ENCODE peak calls at places on chromosomes 12 and 14, in seven cellular contexts. One of them, this sample, is unnamed.

GRCh38 chr14:70361893-70362292 is 2.4 kb upstream of the COX16 start:
- DNase-seq in RWPE1: no peak
- DNase-seq in AG09309: no peak
- DNase-seq in HFF-Myc: no peak
- DNase-seq in transverse colon: no peak
- DNase-seq in GM13976: no peak
- DNase-seq in nephron progenitor cell: no peak
- DNase-seq in this sample: no peak

GRCh38 chr14:32657081-32657480 is 281.6 kb upstream of the NPAS3 start:
- DNase-seq in RWPE1: peak; percentile 14
- DNase-seq in transverse colon: peak; percentile 14
- DNase-seq in GM13976: no peak
- DNase-seq in nephron progenitor cell: no peak
- DNase-seq in HFF-Myc: no peak
- DNase-seq in AG09309: peak; percentile 57
- DNase-seq in this sample: no peak

GRCh38 chr12:11431486-11431885 is 36.1 kb upstream of the PRB2 start:
- DNase-seq in AG09309: no peak
- DNase-seq in RWPE1: no peak
- DNase-seq in transverse colon: no peak
- DNase-seq in GM13976: no peak
- DNase-seq in nephron progenitor cell: no peak
- DNase-seq in HFF-Myc: no peak
- DNase-seq in this sample: no peak

GRCh38 chr14:61615743-61616523 is 79.4 kb upstream of the HIF1A start:
- DNase-seq in AG09309: no peak
- DNase-seq in transverse colon: no peak
- DNase-seq in nephron progenitor cell: no peak
- DNase-seq in GM13976: no peak
- DNase-seq in RWPE1: no peak
- DNase-seq in HFF-Myc: no peak
- DNase-seq in this sample: no peak

GRCh38 chr14:58817846-58818245 is 180.1 kb downstream of the DACT1 start:
- DNase-seq in nephron progenitor cell: no peak
- DNase-seq in AG09309: no peak
- DNase-seq in transverse colon: no peak
- DNase-seq in RWPE1: no peak
- DNase-seq in HFF-Myc: no peak
- DNase-seq in GM13976: no peak
- DNase-seq in this sample: no peak

GRCh38 chr12:87270894-87271293 is 758.3 kb downstream of the C12orf50 start:
- DNase-seq in HFF-Myc: no peak
- DNase-seq in AG09309: no peak
- DNase-seq in GM13976: no peak
- DNase-seq in nephron progenitor cell: no peak
- DNase-seq in transverse colon: no peak
- DNase-seq in RWPE1: no peak
- DNase-seq in this sample: no peak

GRCh38 chr14:67359319-67359774 is 257 bp downstream of the ATP6V1D start:
- DNase-seq in HFF-Myc: no peak
- DNase-seq in nephron progenitor cell: peak; percentile 44
- DNase-seq in transverse colon: peak; percentile 24
- DNase-seq in RWPE1: peak; percentile 71
- DNase-seq in AG09309: no peak
- DNase-seq in GM13976: no peak
- DNase-seq in this sample: no peak

GRCh38 chr12:108367436-108367835 is 28.3 kb upstream of the CMKLR1 start:
- DNase-seq in AG09309: peak; percentile 86
- DNase-seq in RWPE1: no peak
- DNase-seq in GM13976: no peak
- DNase-seq in nephron progenitor cell: no peak
- DNase-seq in transverse colon: no peak
- DNase-seq in HFF-Myc: no peak
- DNase-seq in this sample: no peak

GRCh38 chr12:58067610-58068387 is 126.4 kb downstream of the ATP23 start:
- DNase-seq in RWPE1: peak; percentile 82
- DNase-seq in AG09309: peak; percentile 70
- DNase-seq in transverse colon: no peak
- DNase-seq in nephron progenitor cell: no peak
- DNase-seq in GM13976: no peak
- DNase-seq in HFF-Myc: peak; percentile 70
- DNase-seq in this sample: no peak

GRCh38 chr14:85607571-85608219 is 77.8 kb downstream of the FLRT2 start:
- DNase-seq in nephron progenitor cell: no peak
- DNase-seq in RWPE1: peak; percentile 75
- DNase-seq in AG09309: peak; percentile 90
- DNase-seq in HFF-Myc: peak; percentile 33
- DNase-seq in GM13976: no peak
- DNase-seq in transverse colon: no peak
- DNase-seq in this sample: no peak

GRCh38 chr12:5746496-5746895 is 198.6 kb downstream of the ANO2 start:
- DNase-seq in HFF-Myc: no peak
- DNase-seq in RWPE1: no peak
- DNase-seq in GM13976: no peak
- DNase-seq in nephron progenitor cell: no peak
- DNase-seq in AG09309: no peak
- DNase-seq in transverse colon: no peak
- DNase-seq in this sample: no peak

GRCh38 chr12:646303-647038 is 16.8 kb downstream of the NINJ2 start:
- DNase-seq in GM13976: no peak
- DNase-seq in transverse colon: no peak
- DNase-seq in HFF-Myc: no peak
- DNase-seq in AG09309: no peak
- DNase-seq in RWPE1: no peak
- DNase-seq in nephron progenitor cell: no peak
- DNase-seq in this sample: no peak

GRCh38 chr14:71362920-71363584 is 455.8 kb downstream of the PCNX1 start:
- DNase-seq in AG09309: no peak
- DNase-seq in RWPE1: no peak
- DNase-seq in transverse colon: no peak
- DNase-seq in HFF-Myc: no peak
- DNase-seq in GM13976: no peak
- DNase-seq in nephron progenitor cell: no peak
- DNase-seq in this sample: no peak

DNA sequence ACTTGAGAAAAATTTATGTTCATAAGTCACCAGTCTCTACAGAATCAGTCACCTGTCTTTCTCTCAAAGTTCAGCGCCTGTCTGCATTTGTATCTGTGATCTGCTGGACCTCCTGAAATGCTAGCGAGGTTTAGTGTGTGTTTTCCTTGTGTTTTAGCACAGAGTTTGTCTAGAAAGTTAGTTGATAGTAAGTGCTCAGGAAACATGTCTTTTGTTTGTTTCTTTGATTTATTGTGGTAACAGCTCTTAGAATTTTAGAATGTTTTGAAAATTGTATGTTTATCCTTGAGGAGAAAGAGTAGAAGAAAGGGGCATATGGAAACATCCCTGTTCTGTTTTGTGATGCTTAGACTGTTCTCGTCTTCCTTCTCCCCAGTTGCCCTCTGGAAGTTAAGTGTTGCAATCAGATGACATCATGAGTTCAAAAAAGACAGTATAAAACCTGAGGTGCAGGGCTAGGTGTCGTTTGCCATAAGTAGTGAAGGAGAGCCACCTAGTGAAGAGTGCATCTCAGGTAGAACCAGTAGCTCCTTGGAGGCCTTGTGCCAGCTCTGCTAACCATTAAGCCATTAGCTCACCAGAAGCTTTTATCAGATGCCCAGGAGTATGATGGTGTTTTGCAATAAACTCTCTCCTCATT is 44.8 kb downstream of the FBXW8 start:
- DNase-seq in nephron progenitor cell: no peak
- DNase-seq in GM13976: peak; percentile 25
- DNase-seq in RWPE1: peak; percentile 75
- DNase-seq in transverse colon: peak; percentile 34
- DNase-seq in AG09309: no peak
- DNase-seq in HFF-Myc: no peak
- DNase-seq in this sample: peak; percentile 28
- TF ChIP-seq CTCF in nephron progenitor cell: no peak
- TF ChIP-seq CTCF in GM13976: no peak
- TF ChIP-seq CTCF in RWPE1: no peak
- TF ChIP-seq CTCF in transverse colon: no peak
- TF ChIP-seq CTCF in AG09309: no peak
- TF ChIP-seq CTCF in HFF-Myc: no peak
- TF ChIP-seq CTCF in this sample: peak; percentile 19

GRCh38 chr12:8572507-8572906 is 31.8 kb upstream of the CLEC4E start:
- DNase-seq in GM13976: no peak
- DNase-seq in nephron progenitor cell: no peak
- DNase-seq in HFF-Myc: no peak
- DNase-seq in transverse colon: no peak
- DNase-seq in RWPE1: no peak
- DNase-seq in AG09309: no peak
- DNase-seq in this sample: no peak

GRCh38 chr12:8581098-8581784 is 31.4 kb downstream of the AICDA start:
- DNase-seq in GM13976: no peak
- DNase-seq in HFF-Myc: no peak
- DNase-seq in transverse colon: no peak
- DNase-seq in AG09309: no peak
- DNase-seq in nephron progenitor cell: no peak
- DNase-seq in RWPE1: no peak
- DNase-seq in this sample: no peak

DNA sequence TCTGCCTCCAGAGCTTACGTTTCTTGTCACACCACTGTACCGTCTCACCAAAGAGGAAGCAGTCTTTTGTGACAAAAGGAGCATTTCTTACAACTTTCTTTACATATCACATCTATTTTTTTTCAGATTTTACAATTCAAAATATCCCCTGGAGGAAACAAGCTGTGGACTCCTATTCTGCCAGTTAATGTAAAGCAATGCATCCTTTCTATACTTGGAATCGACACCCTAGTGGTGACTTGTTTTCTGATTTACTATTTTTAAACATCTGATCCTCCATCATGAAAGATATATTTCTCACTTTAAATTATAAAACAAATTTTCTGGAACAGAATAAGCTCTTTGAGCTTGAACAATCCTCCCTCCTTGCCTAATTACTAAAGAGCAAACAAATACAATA is 34.8 kb downstream of the AICDA start:
- DNase-seq in nephron progenitor cell: no peak
- DNase-seq in HFF-Myc: no peak
- DNase-seq in GM13976: no peak
- DNase-seq in AG09309: no peak
- DNase-seq in transverse colon: no peak
- DNase-seq in RWPE1: no peak
- DNase-seq in this sample: no peak
- TF ChIP-seq CTCF in nephron progenitor cell: no peak
- TF ChIP-seq CTCF in HFF-Myc: no peak
- TF ChIP-seq CTCF in GM13976: no peak
- TF ChIP-seq CTCF in AG09309: no peak
- TF ChIP-seq CTCF in transverse colon: no peak
- TF ChIP-seq CTCF in RWPE1: no peak
- TF ChIP-seq CTCF in this sample: no peak

GRCh38 chr12:132364348-132364902 is 35.0 kb upstream of the GALNT9 start:
- DNase-seq in AG09309: no peak
- DNase-seq in HFF-Myc: no peak
- DNase-seq in RWPE1: no peak
- DNase-seq in transverse colon: no peak
- DNase-seq in nephron progenitor cell: no peak
- DNase-seq in GM13976: no peak
- DNase-seq in this sample: no peak

GRCh38 chr12:132367852-132368251 is 38.5 kb upstream of the GALNT9 start:
- DNase-seq in transverse colon: no peak
- DNase-seq in AG09309: no peak
- DNase-seq in HFF-Myc: no peak
- DNase-seq in GM13976: no peak
- DNase-seq in nephron progenitor cell: no peak
- DNase-seq in RWPE1: no peak
- DNase-seq in this sample: no peak

GRCh38 chr12:132366341-132366861 is 37.0 kb upstream of the GALNT9 start:
- DNase-seq in AG09309: no peak
- DNase-seq in nephron progenitor cell: peak; percentile 75
- DNase-seq in transverse colon: no peak
- DNase-seq in GM13976: no peak
- DNase-seq in RWPE1: no peak
- DNase-seq in HFF-Myc: no peak
- DNase-seq in this sample: no peak

GRCh38 chr12:132365226-132365625 is 35.8 kb upstream of the GALNT9 start:
- DNase-seq in GM13976: no peak
- DNase-seq in AG09309: no peak
- DNase-seq in HFF-Myc: no peak
- DNase-seq in transverse colon: no peak
- DNase-seq in RWPE1: no peak
- DNase-seq in nephron progenitor cell: no peak
- DNase-seq in this sample: no peak

GRCh38 chr12:132367401-132367851 is 38.0 kb upstream of the GALNT9 start:
- DNase-seq in nephron progenitor cell: no peak
- DNase-seq in RWPE1: no peak
- DNase-seq in AG09309: no peak
- DNase-seq in GM13976: no peak
- DNase-seq in HFF-Myc: no peak
- DNase-seq in transverse colon: no peak
- DNase-seq in this sample: no peak
- TF ChIP-seq CTCF in nephron progenitor cell: no peak
- TF ChIP-seq CTCF in RWPE1: no peak
- TF ChIP-seq CTCF in AG09309: no peak
- TF ChIP-seq CTCF in GM13976: no peak
- TF ChIP-seq CTCF in HFF-Myc: no peak
- TF ChIP-seq CTCF in transverse colon: no peak
- TF ChIP-seq CTCF in this sample: no peak

DNA sequence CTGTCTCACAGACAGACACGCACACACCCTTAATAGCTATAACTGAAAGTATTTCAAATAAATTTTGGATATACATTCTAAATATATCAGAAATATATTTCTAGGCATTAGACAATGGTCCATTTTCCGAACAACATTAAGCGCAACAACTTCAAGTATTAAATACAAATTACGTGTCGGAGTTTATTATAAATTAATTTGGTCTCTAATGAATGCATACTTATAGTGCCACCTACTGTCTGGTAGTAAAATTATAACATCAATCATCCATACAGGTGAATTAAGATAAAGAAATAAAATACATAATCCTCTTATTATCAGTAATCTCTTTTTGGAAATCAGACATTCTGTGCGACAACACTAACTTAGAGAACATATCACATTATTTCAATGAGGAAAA is 27.2 kb upstream of the CMAS start:
- DNase-seq in HFF-Myc: no peak
- DNase-seq in GM13976: no peak
- DNase-seq in transverse colon: no peak
- DNase-seq in nephron progenitor cell: no peak
- DNase-seq in RWPE1: peak; percentile 3
- DNase-seq in AG09309: no peak
- DNase-seq in this sample: no peak
- TF ChIP-seq CTCF in HFF-Myc: peak; percentile 11
- TF ChIP-seq CTCF in GM13976: no peak
- TF ChIP-seq CTCF in transverse colon: peak; percentile 39
- TF ChIP-seq CTCF in nephron progenitor cell: no peak
- TF ChIP-seq CTCF in RWPE1: peak; percentile 37
- TF ChIP-seq CTCF in AG09309: peak; percentile 30
- TF ChIP-seq CTCF in this sample: peak; percentile 23

GRCh38 chr12:85755760-85756159 is 80.4 kb downstream of the RASSF9 start:
- DNase-seq in nephron progenitor cell: no peak
- DNase-seq in transverse colon: no peak
- DNase-seq in GM13976: no peak
- DNase-seq in AG09309: no peak
- DNase-seq in HFF-Myc: no peak
- DNase-seq in RWPE1: no peak
- DNase-seq in this sample: no peak
- TF ChIP-seq CTCF in nephron progenitor cell: no peak
- TF ChIP-seq CTCF in transverse colon: no peak
- TF ChIP-seq CTCF in GM13976: no peak
- TF ChIP-seq CTCF in AG09309: peak; percentile 38
- TF ChIP-seq CTCF in HFF-Myc: no peak
- TF ChIP-seq CTCF in RWPE1: no peak
- TF ChIP-seq CTCF in this sample: no peak